ENCODE peak calls at places on chromosomes 7 and 10, in seven cellular contexts. A is SK-N-SH, W is HepG2, G is HCT116, X is H1, I is GM12878, K is K562. Y is an unnamed sample.

GRCh38 chr7:23256731-23257130 is 10.2 kb downstream of the GPNMB start:
- DNase-seq in X (no peak), A (no peak), W (no peak), I (no peak), G (no peak), K (peak), Y (no peak)

GRCh38 chr7:20365486-20365885 is 34.8 kb downstream of the ITGB8 start:
- DNase-seq in W (no peak), K (no peak), X (no peak), G (no peak), A (peak), I (no peak), Y (peak)

GRCh38 chr10:104577171-104577570 is 63.9 kb upstream of the SORCS3 start:
- DNase-seq in W (no peak), X (no peak), I (no peak), K (no peak), A (no peak), G (no peak), Y (no peak)

GRCh38 chr10:86443936-86444335 is 77.3 kb upstream of the GRID1 start:
- DNase-seq in W (no peak), A (no peak), I (no peak), X (no peak), K (no peak), G (no peak), Y (no peak)

GRCh38 chr10:86653987-86654386 is 360 bp upstream of the OPN4 start:
- DNase-seq in X (no peak), W (no peak), G (no peak), K (no peak), A (no peak), I (no peak), Y (no peak)

GRCh38 chr7:2520131-2520807 is 695 bp downstream of the LFNG start:
- DNase-seq in A (peak), X (no peak), K (peak), W (no peak), G (no peak), I (no peak), Y (peak)

GRCh38 chr7:130273081-130273699 is 6.5 kb downstream of the CPA2 start:
- DNase-seq in K (peak), I (no peak), G (no peak), X (peak), W (no peak), A (no peak), Y (no peak)

GRCh38 chr7:64098-64521 is 128.3 kb upstream of the FAM20C start:
- DNase-seq in K (peak), I (no peak), X (no peak), W (peak), A (peak), G (peak), Y (peak)

GRCh38 chr7:53229202-53229601 is 193.8 kb downstream of the POM121L12 start:
- DNase-seq in I (no peak), A (no peak), G (no peak), X (no peak), W (no peak), K (no peak), Y (no peak)

GRCh38 chr7:82594665-82595064 is 151.1 kb upstream of the CACNA2D1 start:
- DNase-seq in G (no peak), I (no peak), X (no peak), A (no peak), K (no peak), W (no peak), Y (no peak)

GRCh38 chr7:22781230-22781711 is 41.4 kb downstream of the TOMM7 start:
- DNase-seq in I (no peak), A (no peak), X (no peak), K (peak), W (no peak), G (no peak), Y (no peak)

GRCh38 chr10:191703-192518 is 56.7 kb downstream of the ZMYND11 start:
- DNase-seq in X (no peak), G (no peak), K (no peak), I (no peak), W (peak), A (no peak), Y (no peak)

GRCh38 chr10:44716470-44716869 is 194.7 kb upstream of the TMEM72 start:
- DNase-seq in K (no peak), G (no peak), X (no peak), A (no peak), W (no peak), I (no peak), Y (no peak)

GRCh38 chr10:71451754-71452153 is 55.0 kb downstream of the CDH23 start:
- DNase-seq in G (no peak), X (no peak), I (no peak), W (no peak), K (no peak), A (no peak), Y (no peak)

GRCh38 chr7:149670288-149670687 is 103.1 kb downstream of the ZNF467 start:
- DNase-seq in G (no peak), A (peak), I (no peak), W (no peak), X (no peak), K (no peak), Y (peak)

GRCh38 chr7:82091126-82091682 is 321.4 kb upstream of the HGF start:
- DNase-seq in X (no peak), K (no peak), G (no peak), W (no peak), A (peak), I (no peak), Y (no peak)

GRCh38 chr10:72096115-72097000 is 8.0 kb upstream of the SPOCK2 start:
- DNase-seq in K (peak), W (peak), G (no peak), I (no peak), A (no peak), X (no peak), Y (peak)

GRCh38 chr7:100093054-100093453 is 4.3 kb downstream of the COPS6 start:
- DNase-seq in K (no peak), X (no peak), W (no peak), A (no peak), I (no peak), G (no peak), Y (no peak)

GRCh38 chr10:43707755-43708154 is 59.1 kb upstream of the ZNF32 start:
- DNase-seq in K (no peak), A (no peak), I (no peak), W (no peak), G (no peak), X (no peak), Y (no peak)

GRCh38 chr7:107958764-107959526 is 44.0 kb downstream of the LAMB1 start:
- DNase-seq in I (no peak), X (no peak), G (no peak), K (no peak), W (no peak), A (no peak), Y (no peak)

GRCh38 chr10:4121531-4122380 is 336.7 kb upstream of the KLF6 start:
- DNase-seq in X (no peak), K (no peak), A (no peak), W (no peak), G (no peak), I (peak), Y (no peak)

GRCh38 chr7:30330134-30331111 is 46.0 kb downstream of the ZNRF2 start:
- DNase-seq in A (no peak), K (peak), G (no peak), I (peak), W (no peak), X (no peak), Y (peak)

GRCh38 chr7:42224391-42225003 is 12.5 kb downstream of the GLI3 start:
- DNase-seq in A (no peak), G (no peak), I (no peak), W (no peak), K (no peak), X (no peak), Y (no peak)

GRCh38 chr10:132939957-132940790 is 2.2 kb downstream of the CFAP46 start:
- DNase-seq in W (no peak), X (no peak), K (peak), A (peak), I (no peak), G (no peak), Y (peak)

GRCh38 chr10:64097391-64098122 is 576.4 kb downstream of the REEP3 start:
- DNase-seq in K (no peak), X (no peak), A (no peak), I (no peak), G (no peak), W (no peak), Y (no peak)

GRCh38 chr10:44895280-44895679 is 15.9 kb upstream of the TMEM72 start:
- DNase-seq in A (no peak), W (no peak), X (no peak), G (no peak), I (no peak), K (no peak), Y (no peak)

GRCh38 chr7:113291058-113291457 is 172.7 kb upstream of the SMIM30 start:
- DNase-seq in K (no peak), A (no peak), G (no peak), I (no peak), X (no peak), W (no peak), Y (no peak)

GRCh38 chr10:16795410-16796073 is 21.7 kb downstream of the RSU1 start:
- DNase-seq in K (no peak), W (no peak), X (no peak), G (no peak), A (no peak), I (no peak), Y (no peak)

GRCh38 chr7:34070486-34071323 is 165.4 kb downstream of the BMPER start:
- DNase-seq in I (no peak), A (no peak), X (no peak), K (no peak), G (no peak), W (no peak), Y (no peak)

GRCh38 chr10:48533951-48534720 is 70.7 kb downstream of the ARHGAP22 start:
- DNase-seq in W (no peak), A (no peak), I (no peak), G (no peak), X (no peak), K (no peak), Y (no peak)

GRCh38 chr7:126398851-126399529 is 853.8 kb downstream of the GRM8 start:
- DNase-seq in X (no peak), W (no peak), A (no peak), G (no peak), I (no peak), K (no peak), Y (no peak)

GRCh38 chr10:78623577-78624215 is 445.1 kb upstream of the ZMIZ1 start:
- DNase-seq in K (peak), X (no peak), A (no peak), W (peak), G (peak), I (no peak), Y (no peak)
- TF ChIP-seq JUND in K (peak), X (no peak), A (peak), W (no peak), G (peak), I (no peak), Y (no peak)

DNA sequence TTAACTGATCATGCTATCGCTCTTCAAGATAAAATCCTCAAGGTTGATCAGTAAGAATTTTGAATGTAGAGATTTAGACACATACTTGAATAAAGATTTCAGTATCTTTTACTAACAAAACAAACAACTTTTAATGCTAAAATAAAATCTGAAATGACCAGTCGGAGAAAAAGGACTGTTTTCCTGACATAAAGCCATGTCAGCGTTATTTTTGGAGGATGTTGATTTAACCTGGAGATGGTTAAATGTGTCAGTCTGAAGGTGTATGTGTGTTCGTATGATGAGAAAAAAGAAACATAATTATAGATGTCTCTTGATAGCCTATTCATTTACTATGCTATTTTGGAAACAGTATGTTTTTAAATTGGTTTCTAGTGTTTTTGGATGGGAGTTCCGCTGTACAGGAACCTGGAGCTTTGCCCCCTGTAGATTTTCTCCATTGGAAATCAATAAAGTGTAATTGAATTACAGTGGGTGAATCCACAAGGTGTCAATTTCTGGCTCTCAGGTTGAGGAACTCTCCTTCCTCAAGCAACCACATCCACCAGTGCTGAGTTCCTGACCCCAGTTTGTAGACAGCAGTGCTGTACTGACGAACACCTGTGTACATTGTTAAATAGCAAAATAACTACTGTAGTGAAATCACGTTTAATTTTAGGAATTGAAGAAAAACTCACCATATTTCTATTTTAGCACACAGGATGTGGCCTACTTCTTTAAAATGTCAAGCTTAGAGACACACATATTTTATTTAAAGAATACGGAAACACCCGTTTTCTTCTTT is 670.1 kb downstream of the MAGI2 start:
- DNase-seq in A (no peak), K (no peak), W (no peak), I (no peak), X (no peak), G (no peak), Y (no peak)
- TF ChIP-seq JUND in A (no peak), K (no peak), W (no peak), I (no peak), X (no peak), G (no peak), Y (no peak)

GRCh38 chr7:143352506-143353130 is 9.9 kb downstream of the FAM131B start:
- DNase-seq in K (no peak), W (no peak), X (no peak), A (no peak), I (no peak), G (no peak), Y (no peak)
- TF ChIP-seq JUND in K (no peak), W (no peak), X (no peak), A (no peak), I (no peak), G (no peak), Y (no peak)

DNA sequence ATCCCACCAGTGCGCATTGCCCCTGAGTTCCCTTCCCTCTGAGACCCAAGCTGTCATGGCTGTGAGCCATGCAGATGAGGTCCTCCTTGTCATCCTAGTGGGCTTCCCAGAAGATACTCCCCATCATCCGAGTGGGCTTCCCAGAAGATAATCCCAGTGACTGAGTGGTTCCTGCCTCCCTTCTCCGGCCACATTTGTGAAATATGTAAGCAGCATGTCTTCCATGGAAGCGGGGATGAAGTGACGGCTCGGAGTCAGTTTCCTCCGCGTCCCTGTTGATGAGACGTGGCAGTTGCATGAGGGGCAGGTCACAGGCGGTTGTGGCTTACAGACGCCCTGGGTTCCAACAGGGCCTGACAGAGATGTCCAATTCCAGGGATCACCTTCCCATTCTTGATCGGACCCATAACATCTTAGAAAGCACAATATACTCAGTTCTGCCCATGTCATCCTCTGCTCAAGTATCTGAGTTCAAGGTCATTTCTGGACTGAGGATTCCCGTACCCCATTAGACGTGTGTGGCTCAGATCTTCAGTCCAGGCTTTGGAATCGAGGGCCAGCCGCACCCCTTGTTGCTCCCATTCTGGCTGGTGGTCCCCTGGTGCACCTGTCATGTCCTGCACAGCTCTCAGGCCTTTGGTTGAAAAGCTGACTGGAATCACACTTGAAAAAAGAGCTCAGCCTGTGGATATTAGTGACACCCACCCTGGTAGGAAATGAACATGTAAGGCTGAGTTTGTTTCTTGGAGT is 166.9 kb downstream of the PTPRN2 start:
- DNase-seq in A (no peak), I (no peak), K (no peak), G (no peak), X (no peak), W (no peak), Y (no peak)
- TF ChIP-seq JUND in A (no peak), I (no peak), K (no peak), G (no peak), X (no peak), W (no peak), Y (no peak)

GRCh38 chr10:59582058-59582457 is 127.6 kb downstream of the SLC16A9 start:
- DNase-seq in W (no peak), A (no peak), K (no peak), I (no peak), G (no peak), X (no peak), Y (peak)

GRCh38 chr10:59578013-59578412 is 131.6 kb downstream of the SLC16A9 start:
- DNase-seq in K (no peak), W (no peak), X (no peak), A (no peak), I (no peak), G (no peak), Y (no peak)

GRCh38 chr10:59578741-59579140 is 130.9 kb downstream of the SLC16A9 start:
- DNase-seq in W (no peak), A (no peak), K (no peak), X (no peak), G (no peak), I (no peak), Y (no peak)

GRCh38 chr10:59582779-59583178 is 126.9 kb downstream of the SLC16A9 start:
- DNase-seq in K (no peak), A (peak), W (no peak), I (no peak), X (no peak), G (no peak), Y (no peak)

DNA sequence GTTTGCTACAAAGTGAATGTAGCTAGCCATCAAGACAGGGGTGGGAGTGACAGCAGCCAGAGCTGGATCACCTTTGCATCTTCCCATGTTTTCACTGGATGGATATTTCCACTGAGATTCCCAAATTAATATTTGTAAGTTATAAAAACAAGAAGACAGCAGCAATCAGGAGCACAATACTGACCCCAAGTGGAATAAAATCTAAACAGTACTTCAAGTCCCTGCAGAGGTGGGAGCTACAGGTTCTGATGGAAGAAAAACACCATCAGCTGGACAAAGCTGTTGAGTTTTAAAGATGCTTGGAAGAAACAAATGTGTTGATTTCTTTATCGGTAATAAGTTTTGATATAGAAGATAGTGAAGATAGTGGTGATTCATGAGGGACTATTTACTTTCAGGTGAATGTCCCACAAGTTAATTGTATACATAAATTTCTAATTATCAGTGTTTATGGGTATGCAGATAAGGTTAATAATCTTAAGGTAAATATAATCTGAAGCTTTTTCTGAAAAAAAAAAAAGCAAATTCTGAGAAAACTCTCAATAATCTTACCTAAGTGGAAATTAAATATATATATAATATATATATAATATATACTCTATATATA is 129.3 kb downstream of the SLC16A9 start:
- DNase-seq in G (peak), W (peak), A (peak), K (peak), X (no peak), I (no peak), Y (peak)
- TF ChIP-seq JUND in G (no peak), W (no peak), A (no peak), K (no peak), X (no peak), I (no peak), Y (no peak)

GRCh38 chr7:150753826-150754603 is 16.8 kb downstream of the GIMAP5 start:
- DNase-seq in G (no peak), X (no peak), K (peak), I (no peak), A (peak), W (peak), Y (no peak)

GRCh38 chr7:150755473-150756099 is 18.4 kb downstream of the GIMAP5 start:
- DNase-seq in G (no peak), K (no peak), X (no peak), A (no peak), W (no peak), I (peak), Y (no peak)

GRCh38 chr7:150753239-150753638 is 16.0 kb downstream of the GIMAP5 start:
- DNase-seq in X (no peak), K (no peak), W (no peak), A (no peak), I (no peak), G (no peak), Y (no peak)

GRCh38 chr7:150756858-150757257 is 19.6 kb downstream of the GIMAP5 start:
- DNase-seq in A (no peak), K (peak), G (no peak), X (no peak), W (no peak), I (no peak), Y (peak)

GRCh38 chr7:150754950-150755349 is 17.7 kb downstream of the GIMAP5 start:
- DNase-seq in X (no peak), I (no peak), G (no peak), W (no peak), K (no peak), A (no peak), Y (no peak)
- TF ChIP-seq JUND in X (no peak), I (no peak), G (no peak), W (no peak), K (no peak), A (no peak), Y (no peak)

GRCh38 chr10:93463723-93464511 is 18.2 kb downstream of the MYOF start:
- DNase-seq in W (no peak), A (no peak), I (no peak), X (no peak), K (no peak), G (no peak), Y (no peak)
- TF ChIP-seq JUND in W (no peak), A (no peak), I (no peak), X (no peak), K (no peak), G (no peak), Y (no peak)

GRCh38 chr10:129241461-129241860 is 225.6 kb upstream of the MGMT start:
- DNase-seq in A (no peak), I (no peak), W (no peak), X (no peak), K (no peak), G (no peak), Y (no peak)
- TF ChIP-seq JUND in A (no peak), I (no peak), W (no peak), X (no peak), K (no peak), G (no peak), Y (no peak)

GRCh38 chr10:126014309-126014708 is 117.9 kb downstream of the FANK1 start:
- DNase-seq in X (no peak), A (no peak), K (no peak), G (no peak), I (no peak), W (no peak), Y (no peak)
- TF ChIP-seq JUND in X (no peak), A (no peak), K (no peak), G (no peak), I (no peak), W (no peak), Y (no peak)